ENCODE peak calls at places on chromosomes 6 and 20, in seven cellular contexts. X, S, R, E, A, C and K are unnamed samples.

GRCh38 chr6:43774776-43775583 is 5.0 kb downstream of the VEGFA start:
- DNase-seq in X (peak; percentile 87), C (peak; percentile 83), R (peak; percentile 64), E (peak; percentile 90), S (no peak), A (peak; percentile 73), K (no peak)

GRCh38 chr6:99312354-99312753 is 37.1 kb downstream of the FAXC start:
- DNase-seq in S (no peak), C (no peak), R (no peak), E (no peak), X (no peak), A (no peak), K (no peak)

GRCh38 chr6:11309947-11310665 is 77.6 kb upstream of the NEDD9 start:
- DNase-seq in A (no peak), E (no peak), C (no peak), S (peak; percentile 30), X (no peak), R (no peak), K (no peak)

GRCh38 chr6:32692019-32692418 is 25.6 kb upstream of the HLA-DQB1 start:
- DNase-seq in A (no peak), X (peak; percentile 43), E (no peak), C (no peak), S (no peak), R (no peak), K (no peak)

GRCh38 chr20:57388953-57389694 is 2.1 kb upstream of the RBM38 start:
- DNase-seq in R (peak; percentile 60), A (peak; percentile 37), E (peak; percentile 95), S (no peak), C (peak; percentile 33), X (peak; percentile 90), K (no peak)

GRCh38 chr20:16671753-16672152 is 58.1 kb upstream of the SNRPB2 start:
- DNase-seq in A (no peak), E (no peak), X (no peak), S (no peak), R (no peak), C (no peak), K (no peak)

GRCh38 chr6:33375143-33375649 is 16.4 kb upstream of the KIFC1 start:
- DNase-seq in S (peak; percentile 59), X (peak; percentile 76), A (peak; percentile 93), E (no peak), R (peak; percentile 75), C (no peak), K (peak; percentile 82)

GRCh38 chr6:11729083-11729482 is 49.5 kb downstream of the ADTRP start:
- DNase-seq in S (no peak), E (no peak), A (no peak), X (no peak), C (no peak), R (no peak), K (no peak)

GRCh38 chr6:63403725-63404124 is 83.9 kb upstream of the LGSN start:
- DNase-seq in R (no peak), E (no peak), X (no peak), S (no peak), A (no peak), C (no peak), K (no peak)

GRCh38 chr6:129617986-129618385 is 92.0 kb downstream of the ARHGAP18 start:
- DNase-seq in A (no peak), R (no peak), S (no peak), E (no peak), X (no peak), C (peak; percentile 50), K (no peak)

GRCh38 chr6:38876470-38876869 is 161.4 kb downstream of the DNAH8 start:
- DNase-seq in E (no peak), X (no peak), S (no peak), A (peak; percentile 21), C (no peak), R (peak; percentile 52), K (peak; percentile 1)

GRCh38 chr6:39948156-39948850 is 14.0 kb upstream of the MOCS1 start:
- DNase-seq in C (no peak), E (no peak), X (no peak), R (no peak), A (no peak), S (no peak), K (no peak)

GRCh38 chr20:18984238-18985200 is 170.9 kb downstream of the SCP2D1 start:
- DNase-seq in S (no peak), R (no peak), X (no peak), C (no peak), E (no peak), A (peak; percentile 43), K (no peak)

GRCh38 chr6:11396860-11397259 is 140.7 kb upstream of the TMEM170B start:
- DNase-seq in X (no peak), S (no peak), E (no peak), A (no peak), C (no peak), R (no peak), K (no peak)

GRCh38 chr20:34199183-34199582 is 42.0 kb upstream of the ASIP start:
- DNase-seq in C (no peak), S (no peak), R (no peak), A (peak; percentile 53), X (no peak), E (no peak), K (no peak)

GRCh38 chr6:143973097-143973979 is 34.7 kb downstream of the PLAGL1 start:
- DNase-seq in A (no peak), S (no peak), X (no peak), C (no peak), R (no peak), E (no peak), K (no peak)

GRCh38 chr20:19785173-19785799 is 27.2 kb downstream of the RIN2 start:
- DNase-seq in E (no peak), S (no peak), R (peak; percentile 44), A (peak; percentile 61), X (no peak), C (no peak), K (peak; percentile 34)

DNA sequence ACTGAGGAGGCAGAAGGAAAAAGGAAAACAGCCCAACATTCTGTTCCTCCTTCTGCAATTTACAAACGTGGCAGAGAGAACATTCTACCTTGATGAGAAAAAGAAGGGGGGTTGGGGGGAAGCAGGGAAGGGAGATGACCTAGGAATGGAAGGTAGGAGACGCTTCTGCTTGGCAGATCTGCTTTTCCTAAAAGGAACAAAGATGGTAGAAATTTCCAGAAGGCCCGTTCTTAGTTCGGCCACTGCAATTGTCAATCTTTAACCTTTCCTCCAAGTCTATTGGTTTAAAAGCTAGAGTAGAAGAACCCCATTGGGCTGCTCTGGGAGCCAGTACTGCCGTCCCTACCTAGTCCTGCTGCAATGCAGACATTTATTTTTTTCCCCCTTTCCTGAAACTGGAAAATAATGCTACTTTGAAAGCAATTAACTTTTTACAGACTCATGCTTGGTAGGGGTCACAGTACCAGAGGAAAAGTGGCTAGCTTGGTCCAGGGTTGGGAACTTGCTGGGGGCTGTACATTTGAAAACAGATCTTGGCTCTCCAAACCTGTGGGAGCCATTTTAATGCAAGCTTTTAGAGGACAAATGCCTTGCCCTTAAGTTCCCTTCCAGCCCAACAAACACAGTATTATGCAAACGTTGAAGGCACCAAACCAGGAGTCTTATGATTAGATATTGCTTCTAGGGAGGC is 2.7 kb downstream of the ZMYND8 start:
- DNase-seq in X (no peak), R (peak; percentile 33), A (no peak), S (no peak), E (no peak), C (no peak), K (no peak)
- H3K4me3 ChIP-seq in X (no peak overlapping the region), R (peak overlapping the region; percentile 41), A (peak overlapping the region; percentile 55), S (peak overlapping the region; percentile 52), E (peak overlapping the region; percentile 34), C (no peak overlapping the region), K (peak overlapping the region; percentile 54)

GRCh38 chr6:18498408-18498807 is 111.3 kb downstream of the RNF144B start:
- DNase-seq in S (no peak), R (no peak), E (no peak), X (no peak), C (no peak), A (no peak), K (no peak)
- H3K4me3 ChIP-seq in S (no peak overlapping the region), R (no peak overlapping the region), E (no peak overlapping the region), X (no peak overlapping the region), C (no peak overlapping the region), A (no peak overlapping the region), K (no peak overlapping the region)

GRCh38 chr6:1313364-1313754 is 1.5 kb downstream of the FOXQ1 start:
- DNase-seq in E (no peak), S (no peak), R (no peak), A (no peak), X (no peak), C (no peak), K (no peak)
- H3K4me3 ChIP-seq in E (peak overlapping the region; percentile 49), S (peak overlapping the region; percentile 7), R (no peak overlapping the region), A (no peak overlapping the region), X (peak overlapping the region; percentile 51), C (peak overlapping the region; percentile 48), K (no peak overlapping the region)

GRCh38 chr20:52103911-52104545 is 87.6 kb downstream of the ZFP64 start:
- DNase-seq in C (no peak), S (no peak), X (no peak), E (no peak), A (peak; percentile 13), R (peak; percentile 22), K (no peak)

GRCh38 chr20:52104546-52105044 is 87.0 kb downstream of the ZFP64 start:
- DNase-seq in S (no peak), E (no peak), R (peak; percentile 17), A (peak; percentile 18), C (no peak), X (no peak), K (no peak)

GRCh38 chr20:52105573-52106422 is 85.8 kb downstream of the ZFP64 start:
- DNase-seq in E (no peak), X (no peak), C (no peak), S (no peak), A (peak; percentile 49), R (peak; percentile 48), K (no peak)

GRCh38 chr20:52103469-52103910 is 88.1 kb downstream of the ZFP64 start:
- DNase-seq in C (no peak), A (peak; percentile 36), X (no peak), E (no peak), S (no peak), R (peak; percentile 16), K (no peak)

GRCh38 chr20:52105045-52105572 is 86.5 kb downstream of the ZFP64 start:
- DNase-seq in R (peak; percentile 42), E (no peak), C (no peak), X (no peak), S (no peak), A (peak; percentile 28), K (no peak)
- H3K4me3 ChIP-seq in R (peak overlapping the region; percentile 61), E (peak overlapping the region; percentile 31), C (no peak overlapping the region), X (peak overlapping the region; percentile 47), S (peak overlapping the region; percentile 77), A (peak overlapping the region; percentile 72), K (peak overlapping the region; percentile 60)

GRCh38 chr20:44247131-44247571 is at the start of gene GDAP1L1:
- DNase-seq in S (no peak), E (no peak), C (no peak), X (no peak), R (no peak), A (no peak), K (no peak)
- H3K4me3 ChIP-seq in S (no peak within 1 kb of the TSS), E (no peak within 1 kb of the TSS), C (no peak within 1 kb of the TSS), X (peak within 1 kb of the TSS; percentile 24), R (no peak within 1 kb of the TSS), A (no peak within 1 kb of the TSS), K (peak within 1 kb of the TSS; percentile 10)